ENCODE peak calls at places on chromosome 5, in seven cellular contexts. W is fibroblast of lung, Z is cardiac muscle cell, A is body of pancreas, M is left ventricle myocardium inferior, I is heart right ventricle, V is A549. S is an unnamed sample.

GRCh38 chr5:128077526-128077925 is 6.0 kb upstream of the SLC12A2 start:
- DNase-seq in Z (no peak), I (no peak), W (no peak), V (no peak), M (no peak), A (no peak), S (no peak)

GRCh38 chr5:169195601-169196000 is 105.3 kb downstream of the SLIT3 start:
- DNase-seq in A (no peak), M (no peak), I (no peak), W (no peak), V (no peak), Z (no peak), S (no peak)

GRCh38 chr5:122007445-122008010 is 45.8 kb downstream of the SRFBP1 start:
- DNase-seq in M (no peak), W (no peak), I (no peak), V (no peak), Z (no peak), A (no peak), S (no peak)

GRCh38 chr5:135460246-135461033 is 8.3 kb upstream of the TIFAB start:
- DNase-seq in A (no peak), M (no peak), I (no peak), V (no peak), Z (no peak), W (no peak), S (no peak)

GRCh38 chr5:177303925-177304391 is 359 bp downstream of the PRELID1 start:
- DNase-seq in M (no peak), A (no peak), I (no peak), V (no peak), Z (peak; percentile 25), W (peak; percentile 9), S (no peak)

GRCh38 chr5:16483361-16483760 is 17.8 kb upstream of the ZNF622 start:
- DNase-seq in V (peak; percentile 21), A (no peak), M (no peak), I (no peak), W (no peak), Z (no peak), S (no peak)

GRCh38 chr5:66653380-66653779 is 57.2 kb downstream of the MAST4 start:
- DNase-seq in V (no peak), Z (peak; percentile 56), I (no peak), A (no peak), M (no peak), W (peak; percentile 50), S (peak; percentile 87)

GRCh38 chr5:74865799-74866652 is at the start of gene FAM169A:
- DNase-seq in Z (peak; percentile 19), W (peak; percentile 10), V (peak; percentile 62), A (peak; percentile 54), M (no peak), I (peak; percentile 5), S (peak; percentile 42)

GRCh38 chr5:176844706-176845391 is 34.5 kb downstream of the UNC5A start:
- DNase-seq in M (no peak), A (no peak), V (no peak), W (no peak), I (no peak), Z (peak; percentile 4), S (no peak)

GRCh38 chr5:154223320-154223719 is 32.8 kb downstream of the GALNT10 start:
- DNase-seq in M (no peak), I (no peak), Z (no peak), W (no peak), A (no peak), V (no peak), S (no peak)

GRCh38 chr5:16480821-16481538 is 15.4 kb upstream of the ZNF622 start:
- DNase-seq in M (no peak), I (no peak), V (no peak), W (no peak), A (no peak), Z (no peak), S (no peak)

GRCh38 chr5:1511651-1512540 is 11.9 kb downstream of the LPCAT1 start:
- DNase-seq in M (peak; percentile 12), I (no peak), Z (peak; percentile 25), W (peak; percentile 35), V (peak; percentile 56), A (peak; percentile 4), S (no peak)

GRCh38 chr5:58871648-58872242 is 288.9 kb downstream of the RAB3C start:
- DNase-seq in Z (peak; percentile 61), A (peak; percentile 16), V (peak; percentile 69), W (peak; percentile 57), M (no peak), I (no peak), S (peak; percentile 24)

GRCh38 chr5:6750142-6750840 is 37.1 kb downstream of the TENT4A start:
- DNase-seq in Z (no peak), I (no peak), M (no peak), V (no peak), W (no peak), A (no peak), S (no peak)

DNA sequence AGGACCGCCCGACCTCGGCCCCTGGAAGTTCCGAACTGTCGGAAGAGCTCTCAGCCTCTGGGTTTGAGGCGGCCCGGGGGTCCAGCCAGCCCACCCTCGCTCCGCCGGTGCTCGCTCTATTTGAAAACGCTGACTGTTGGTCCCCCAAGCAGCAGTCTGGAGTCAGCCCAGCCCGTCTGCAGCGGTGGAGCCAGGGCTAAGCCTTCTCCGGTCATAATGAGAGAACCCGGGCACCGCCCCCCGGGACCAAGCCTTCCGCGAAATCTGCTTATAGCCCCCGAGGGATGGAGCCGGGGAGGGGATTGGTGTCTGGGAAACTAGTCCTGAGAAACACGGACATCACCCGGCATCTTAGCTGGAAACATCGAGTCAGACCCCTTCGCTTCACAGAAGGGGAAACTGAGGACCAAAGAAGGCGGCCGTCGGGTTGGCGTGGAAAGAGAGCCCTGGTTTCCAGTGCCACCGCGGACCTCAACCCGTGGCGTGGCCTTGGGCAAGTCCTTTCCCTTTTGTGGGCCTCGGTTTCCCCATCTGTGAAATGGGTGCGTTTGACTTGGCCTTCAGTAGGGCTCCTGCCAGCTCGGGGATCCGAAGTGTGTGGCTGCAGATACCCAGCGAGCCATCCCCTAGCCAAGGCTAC is 999 bp downstream of the ADAM19 start:
- DNase-seq in V (no peak), W (no peak), A (no peak), Z (peak; percentile 43), M (no peak), I (peak; percentile 36), S (no peak)
- H3K4me1 ChIP-seq in V (peaks cover 11% of the 10 kb centered on the region), W (peaks cover 3% of the 10 kb centered on the region), A (peaks cover 19% of the 10 kb centered on the region), Z (peaks cover 3% of the 10 kb centered on the region), M (peaks cover 64% of the 10 kb centered on the region), I (peaks cover 55% of the 10 kb centered on the region), S (peaks cover 13% of the 10 kb centered on the region)

DNA sequence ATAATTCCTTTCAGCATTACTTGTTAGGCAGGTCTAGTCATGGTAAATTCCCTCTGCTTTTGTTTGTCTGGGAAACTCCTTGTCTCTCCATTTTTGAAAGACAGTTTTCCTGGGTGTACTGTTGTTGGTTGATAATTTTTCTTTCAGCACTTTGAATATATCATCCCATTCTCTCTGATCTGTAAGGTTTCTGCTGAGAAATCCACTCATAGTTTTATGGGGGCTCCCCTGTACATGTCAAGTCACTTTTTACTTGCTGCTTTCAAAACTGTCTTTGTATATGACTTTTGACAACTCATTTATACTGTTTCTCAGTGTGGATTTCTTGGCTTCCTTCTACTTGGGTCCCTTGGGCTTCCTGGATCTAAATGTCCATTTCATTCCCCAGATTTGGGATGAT is 16.5 kb downstream of the MEIKIN start:
- DNase-seq in M (no peak), A (no peak), I (no peak), Z (no peak), W (no peak), V (no peak), S (no peak)
- H3K9me3 ChIP-seq in M (peaks cover 73% of the 10 kb centered on the region), A (peaks cover 24% of the 10 kb centered on the region), I (peaks cover 48% of the 10 kb centered on the region), Z (no peaks in the 10 kb centered on the region), W (no peaks in the 10 kb centered on the region), V (peaks cover 14% of the 10 kb centered on the region), S (no peaks in the 10 kb centered on the region)

DNA sequence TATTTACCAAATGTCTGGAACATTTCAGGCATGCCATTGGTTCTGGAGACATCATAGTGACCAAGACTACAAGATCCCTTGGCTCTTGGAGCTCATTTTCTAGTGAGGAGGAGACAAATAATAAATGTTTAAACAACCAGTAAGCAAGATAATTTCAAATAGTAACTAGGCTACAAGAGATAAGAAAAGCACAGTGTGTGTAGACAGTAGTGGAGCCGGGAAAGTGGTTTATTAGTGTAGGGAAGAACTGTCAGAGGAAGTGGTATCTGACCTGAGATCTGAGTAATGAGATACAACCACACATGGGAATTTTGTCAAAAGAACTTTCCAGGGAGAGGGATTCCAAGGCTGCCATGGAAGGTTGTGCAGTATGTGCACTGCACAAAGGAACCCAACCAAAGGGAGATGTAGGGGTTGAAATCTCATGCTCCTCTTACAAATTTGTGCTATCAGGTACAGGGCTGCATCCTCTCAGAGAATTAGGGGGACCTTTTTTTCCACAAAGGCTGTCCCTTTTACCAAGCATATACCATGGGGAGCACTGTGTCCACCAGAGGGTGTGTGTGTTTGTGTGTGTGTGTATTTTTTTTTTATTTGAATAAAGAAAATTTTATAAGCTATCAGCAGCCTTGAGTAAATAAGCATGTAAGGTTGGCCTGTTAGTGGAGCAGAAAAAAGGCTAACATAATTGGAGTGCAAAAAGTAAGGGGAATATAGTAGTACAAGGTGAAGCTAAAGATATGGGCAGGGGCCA is 1279.0 kb upstream of the WWC1 start:
- DNase-seq in M (no peak), A (no peak), I (no peak), Z (no peak), W (no peak), V (no peak), S (no peak)
- TF ChIP-seq CTCF in M (no peak), A (no peak), I (no peak), Z (no peak), W (no peak), V (no peak), S (no peak)

GRCh38 chr5:39058984-39059565 is 15.1 kb downstream of the RICTOR start:
- DNase-seq in W (no peak), I (no peak), V (no peak), Z (no peak), M (no peak), A (no peak), S (no peak)

GRCh38 chr5:39063037-39063436 is 11.2 kb downstream of the RICTOR start:
- DNase-seq in A (no peak), Z (no peak), V (no peak), M (no peak), W (no peak), I (no peak), S (no peak)

GRCh38 chr5:39064450-39064849 is 9.7 kb downstream of the RICTOR start:
- DNase-seq in A (no peak), W (no peak), Z (no peak), M (no peak), I (no peak), V (no peak), S (no peak)

GRCh38 chr5:39062104-39062503 is 12.1 kb downstream of the RICTOR start:
- DNase-seq in V (no peak), Z (no peak), M (no peak), A (no peak), W (no peak), I (no peak), S (no peak)

GRCh38 chr5:39062530-39062929 is 11.7 kb downstream of the RICTOR start:
- DNase-seq in W (no peak), A (no peak), V (no peak), M (no peak), Z (no peak), I (no peak), S (no peak)
- H3K4me1 ChIP-seq in W (no peaks in the 10 kb centered on the region), A (peaks cover 27% of the 10 kb centered on the region), V (peaks cover 41% of the 10 kb centered on the region), M (peaks cover 94% of the 10 kb centered on the region), Z (no peaks in the 10 kb centered on the region), I (peaks cover 79% of the 10 kb centered on the region), S (peaks cover 23% of the 10 kb centered on the region)

S was measured in adrenal gland.